ENCODE peak calls at places on chromosomes 3 and 15, in eight cellular contexts. H is stimulated activated CD8-positive, alpha-beta memory T cell treated with anti-CD3 and anti-CD28 coated beads, Interleukin-4, amount 100 ng/mL, for 1 hour; J is MV-4-11; K is SW480; L is 8988T; Z is T1000; F is left ventricle myocardium inferior; A is NCI-H2081. S is an unnamed sample.

GRCh38 chr3:71066356-71066755 is 517.2 kb downstream of the FOXP1 start:
- DNase-seq in H (no peak), K (no peak), Z (no peak), A (no peak), J (no peak), L (no peak), F (no peak), S (peak)

GRCh38 chr3:81463761-81464160 is 297.7 kb downstream of the GBE1 start:
- DNase-seq in A (no peak), F (no peak), K (no peak), H (no peak), L (no peak), Z (no peak), J (no peak), S (no peak)

GRCh38 chr3:159825216-159825854 is 163.3 kb upstream of the IL12A start:
- DNase-seq in L (no peak), J (no peak), H (no peak), F (no peak), A (no peak), K (no peak), Z (no peak), S (no peak)

GRCh38 chr3:197302696-197303341 is 4.4 kb upstream of the DLG1 start:
- DNase-seq in H (no peak), A (no peak), Z (peak), L (no peak), J (peak), K (no peak), F (no peak), S (no peak)

GRCh38 chr3:127612966-127613365 is 14.8 kb downstream of the MCM2 start:
- DNase-seq in K (no peak), Z (no peak), H (no peak), F (no peak), A (no peak), L (no peak), J (peak), S (no peak)

GRCh38 chr3:193836918-193837317 is 243.9 kb downstream of the OPA1 start:
- DNase-seq in Z (no peak), K (no peak), J (no peak), L (no peak), A (no peak), F (no peak), H (no peak), S (no peak)

GRCh38 chr3:116037954-116038911 is 407.1 kb downstream of the LSAMP start:
- DNase-seq in H (no peak), J (peak), Z (no peak), K (no peak), F (no peak), L (no peak), A (no peak), S (no peak)

GRCh38 chr3:171829841-171830559 is 13.1 kb upstream of the TMEM212 start:
- DNase-seq in J (peak), Z (no peak), A (peak), H (no peak), L (peak), K (peak), F (peak), S (no peak)

GRCh38 chr15:40939909-40940801 is 11.0 kb downstream of the DLL4 start:
- DNase-seq in J (no peak), L (no peak), F (peak), A (no peak), Z (no peak), K (no peak), H (no peak), S (no peak)

GRCh38 chr15:62089616-62090015 is 22.8 kb downstream of the C2CD4A start:
- DNase-seq in K (no peak), F (no peak), A (no peak), L (no peak), Z (no peak), H (no peak), J (no peak), S (no peak)

GRCh38 chr3:113086506-113087461 is 96.0 kb downstream of the GTPBP8 start:
- DNase-seq in F (no peak), H (no peak), L (no peak), K (peak), Z (no peak), A (no peak), J (no peak), S (no peak)

GRCh38 chr3:168653255-168653654 is 557.5 kb upstream of the GOLIM4 start:
- DNase-seq in K (no peak), J (no peak), F (no peak), L (no peak), A (no peak), Z (no peak), H (no peak), S (no peak)

GRCh38 chr3:111852540-111852939 is 6.5 kb upstream of the PHLDB2 start:
- DNase-seq in F (no peak), Z (no peak), K (no peak), J (no peak), L (no peak), H (no peak), A (no peak), S (no peak)

GRCh38 chr3:70889162-70890045 is 577.0 kb upstream of the MDFIC2 start:
- DNase-seq in F (no peak), K (no peak), J (no peak), L (no peak), H (no peak), A (no peak), Z (no peak), S (no peak)

GRCh38 chr15:63891763-63892123 is 58.0 kb upstream of the HERC1 start:
- DNase-seq in K (no peak), F (no peak), H (no peak), J (peak), L (no peak), A (no peak), Z (no peak), S (no peak)